ENCODE peak calls at places on chromosomes 3 and 15, in six cellular contexts. P is IMR-90, V is neuronal stem cell, X is mesenchymal stem cell, Z is H9, R is mesendoderm. A is an unnamed sample.
A peak's percentile ranks its signal among the peaks of the same experiment; 100 is the strongest.

GRCh38 chr3:9862391-9863235 is 17.4 kb downstream of the CIDEC start:
- DNase-seq in Z (peak; percentile 85), V (peak; percentile 40), P (no peak), R (peak; percentile 70), X (peak; percentile 73), A (no peak)

GRCh38 chr3:77967621-77968020 is 927.7 kb downstream of the ROBO2 start:
- DNase-seq in Z (no peak), P (no peak), R (no peak), X (no peak), V (no peak), A (no peak)

GRCh38 chr3:13495351-13495813 is 15.3 kb downstream of the HDAC11 start:
- DNase-seq in P (no peak), V (no peak), X (no peak), R (no peak), Z (no peak), A (no peak)

GRCh38 chr3:122365073-122365472 is 18.0 kb downstream of the MIX23 start:
- DNase-seq in V (no peak), R (no peak), P (no peak), X (no peak), Z (no peak), A (no peak)

GRCh38 chr3:174614046-174614445 is 245.1 kb upstream of the NAALADL2 start:
- DNase-seq in R (no peak), Z (no peak), V (no peak), X (peak; percentile 55), P (no peak), A (no peak)

GRCh38 chr15:29682781-29683180 is 139.5 kb downstream of the TJP1 start:
- DNase-seq in R (no peak), P (peak; percentile 32), Z (no peak), V (no peak), X (no peak), A (no peak)

GRCh38 chr3:33750216-33750558 is 32.1 kb upstream of the CLASP2 start:
- DNase-seq in P (no peak), Z (no peak), R (peak; percentile 9), X (no peak), V (no peak), A (no peak)

GRCh38 chr3:13262493-13263211 is 157.5 kb downstream of the NUP210 start:
- DNase-seq in V (no peak), X (peak; percentile 24), P (no peak), Z (no peak), R (no peak), A (no peak)

GRCh38 chr15:68299436-68299835 is 21.9 kb downstream of the FEM1B start:
- DNase-seq in Z (no peak), R (no peak), V (no peak), P (no peak), X (no peak), A (no peak)

GRCh38 chr15:63109498-63110290 is 12.0 kb upstream of the LACTB start:
- DNase-seq in V (no peak), X (no peak), R (no peak), P (peak; percentile 73), Z (no peak), A (peak; percentile 14)

GRCh38 chr3:119322021-119322522 is 27.9 kb downstream of the ARHGAP31 start:
- DNase-seq in R (no peak), Z (no peak), P (peak; percentile 47), X (peak; percentile 45), V (no peak), A (no peak)

GRCh38 chr15:37095993-37096877 is 4.1 kb downstream of the MEIS2 start:
- DNase-seq in P (no peak), X (peak; percentile 58), R (peak; percentile 70), V (peak; percentile 17), Z (peak; percentile 67), A (peak; percentile 71)

GRCh38 chr3:16264174-16264707 is 502 bp downstream of the DPH3 start:
- DNase-seq in Z (no peak), P (no peak), R (peak; percentile 18), X (no peak), V (no peak), A (no peak)
- H2BK15ac ChIP-seq in Z (no peak overlapping the region), P (peak overlapping the region; percentile 67), R (no peak overlapping the region), X (no peak overlapping the region), V (no peak overlapping the region), A (no peak overlapping the region)

GRCh38 chr15:101456079-101456791 is 33.3 kb downstream of the PCSK6 start:
- DNase-seq in X (no peak), R (no peak), V (no peak), Z (no peak), P (no peak), A (no peak)

GRCh38 chr15:101459579-101460300 is 29.8 kb downstream of the PCSK6 start:
- DNase-seq in P (no peak), Z (no peak), V (no peak), R (no peak), X (no peak), A (no peak)

GRCh38 chr15:101458908-101459578 is 30.5 kb downstream of the PCSK6 start:
- DNase-seq in P (no peak), Z (no peak), X (peak; percentile 78), V (no peak), R (no peak), A (no peak)

GRCh38 chr15:101461097-101461496 is 28.4 kb downstream of the PCSK6 start:
- DNase-seq in P (no peak), R (no peak), X (no peak), V (no peak), Z (no peak), A (no peak)

GRCh38 chr15:101458158-101458895 is 31.2 kb downstream of the PCSK6 start:
- DNase-seq in X (no peak), P (no peak), Z (no peak), R (no peak), V (no peak), A (no peak)
- H2BK15ac ChIP-seq in X (no peak overlapping the region), P (no peak overlapping the region), Z (no peak overlapping the region), R (no peak overlapping the region), V (no peak overlapping the region), A (no peak overlapping the region)

GRCh38 chr3:147341727-147342126 is 64.6 kb downstream of the ZIC4 start:
- DNase-seq in X (no peak), R (peak; percentile 95), Z (peak; percentile 81), P (no peak), V (no peak), A (peak; percentile 79)
- H2BK15ac ChIP-seq in X (no peak overlapping the region), R (no peak overlapping the region), Z (no peak overlapping the region), P (no peak overlapping the region), V (no peak overlapping the region), A (no peak overlapping the region)

GRCh38 chr15:77494073-77494472 is 73.4 kb downstream of the HMG20A start:
- DNase-seq in V (no peak), P (no peak), X (no peak), Z (no peak), R (no peak), A (no peak)
- H2BK15ac ChIP-seq in V (no peak overlapping the region), P (no peak overlapping the region), X (no peak overlapping the region), Z (no peak overlapping the region), R (no peak overlapping the region), A (no peak overlapping the region)

GRCh38 chr3:56303508-56303907 is 164.8 kb downstream of the ERC2 start:
- DNase-seq in X (peak; percentile 66), R (peak; percentile 94), V (peak; percentile 74), Z (peak; percentile 79), P (peak; percentile 36), A (peak; percentile 61)
- H2BK15ac ChIP-seq in X (no peak overlapping the region), R (no peak overlapping the region), V (no peak overlapping the region), Z (no peak overlapping the region), P (no peak overlapping the region), A (no peak overlapping the region)

DNA sequence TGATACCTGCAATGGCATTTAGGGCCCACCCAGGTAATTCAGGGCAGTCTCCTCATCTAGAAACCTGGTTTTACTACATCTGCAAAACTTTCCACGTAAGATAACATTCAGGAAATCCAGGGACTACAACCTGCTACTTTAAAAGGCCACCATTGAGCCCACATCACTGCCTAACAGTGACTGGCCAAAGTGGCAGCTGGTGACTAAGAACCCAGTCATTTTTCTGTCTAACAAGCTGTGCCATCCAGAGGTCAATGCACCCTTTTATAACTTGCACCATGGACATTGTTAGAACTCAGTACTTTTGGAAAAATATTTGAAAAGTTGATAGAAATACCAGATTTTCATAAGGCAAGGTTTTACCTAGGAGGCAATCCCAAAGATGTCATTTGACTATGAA is 492.4 kb downstream of the OTOL1 start:
- DNase-seq in Z (no peak), X (no peak), R (no peak), V (no peak), P (no peak), A (no peak)
- H2BK15ac ChIP-seq in Z (no peak overlapping the region), X (no peak overlapping the region), R (no peak overlapping the region), V (no peak overlapping the region), P (no peak overlapping the region), A (no peak overlapping the region)

GRCh38 chr3:123595396-123595795 is 10.5 kb upstream of the HACD2 start:
- DNase-seq in R (no peak), P (no peak), Z (no peak), V (no peak), X (no peak), A (no peak)
- H2BK15ac ChIP-seq in R (no peak overlapping the region), P (no peak overlapping the region), Z (no peak overlapping the region), V (no peak overlapping the region), X (no peak overlapping the region), A (no peak overlapping the region)